ENCODE peak calls at places on chromosomes 4 and X, in six cellular contexts. D, I, K, N, M and H are unnamed samples.
A peak's percentile ranks its signal among the peaks of the same experiment; 100 is the strongest.

GRCh38 chr4:177119693-177120092 is 190.0 kb upstream of the NEIL3 start:
- DNase-seq in K (no peak), I (no peak), M (no peak), D (no peak), N (no peak), H (no peak)

GRCh38 chrX:115894087-115894486 is 276.5 kb upstream of the AGTR2 start:
- DNase-seq in D (no peak), K (no peak), N (no peak), I (peak; percentile 24), M (no peak), H (no peak)

GRCh38 chrX:24391843-24392242 is 31.4 kb downstream of the SUPT20HL1 start:
- DNase-seq in I (no peak), K (no peak), N (no peak), M (no peak), D (no peak), H (no peak)

GRCh38 chrX:129403974-129404669 is 119.2 kb downstream of the SMARCA1 start:
- DNase-seq in M (no peak), K (no peak), D (no peak), N (peak; percentile 5), I (no peak), H (no peak)

GRCh38 chr4:78214078-78214477 is 157.0 kb downstream of the FRAS1 start:
- DNase-seq in I (no peak), D (no peak), K (no peak), M (no peak), N (no peak), H (no peak)

GRCh38 chr4:167868163-167868562 is 224.2 kb upstream of the ANXA10 start:
- DNase-seq in K (no peak), M (no peak), D (no peak), N (no peak), I (no peak), H (no peak)

GRCh38 chr4:187171731-187172339 is 448.2 kb upstream of the FAT1 start:
- DNase-seq in M (no peak), N (no peak), D (no peak), K (no peak), I (no peak), H (no peak)

GRCh38 chr4:113979973-113980615 is 647 bp upstream of the ARSJ start:
- DNase-seq in N (no peak), D (no peak), K (no peak), I (no peak), M (no peak), H (no peak)

GRCh38 chr4:54986095-54986846 is 139.1 kb downstream of the KDR start:
- DNase-seq in N (no peak), I (no peak), M (no peak), K (no peak), D (no peak), H (no peak)

GRCh38 chr4:38306482-38307071 is 346.4 kb downstream of the PTTG2 start:
- DNase-seq in M (no peak), D (no peak), N (no peak), I (no peak), K (no peak), H (no peak)

GRCh38 chrX:19697416-19697815 is 182.1 kb upstream of the MAP3K15 start:
- DNase-seq in K (no peak), M (no peak), D (peak; percentile 33), N (no peak), I (no peak), H (no peak)

GRCh38 chr4:121943941-121944340 is 7.9 kb downstream of the TRPC3 start:
- DNase-seq in K (no peak), N (no peak), D (no peak), M (peak; percentile 25), I (no peak), H (no peak)

GRCh38 chr4:57305836-57306235 is 195.7 kb upstream of the IGFBP7 start:
- DNase-seq in K (no peak), N (no peak), M (no peak), D (no peak), I (no peak), H (no peak)

GRCh38 chr4:133320576-133321170 is 171.6 kb downstream of the PCDH10 start:
- DNase-seq in K (no peak), N (no peak), D (peak; percentile 46), M (peak; percentile 6), I (no peak), H (no peak)

GRCh38 chr4:133324491-133324890 is 175.4 kb downstream of the PCDH10 start:
- DNase-seq in I (no peak), D (no peak), N (no peak), M (no peak), K (no peak), H (no peak)

GRCh38 chr4:133323670-133324069 is 174.6 kb downstream of the PCDH10 start:
- DNase-seq in D (no peak), K (no peak), N (no peak), I (no peak), M (no peak), H (no peak)
- TF ChIP-seq CTCF in D (no peak), K (no peak), N (no peak), I (no peak), M (no peak), H (no peak)

DNA sequence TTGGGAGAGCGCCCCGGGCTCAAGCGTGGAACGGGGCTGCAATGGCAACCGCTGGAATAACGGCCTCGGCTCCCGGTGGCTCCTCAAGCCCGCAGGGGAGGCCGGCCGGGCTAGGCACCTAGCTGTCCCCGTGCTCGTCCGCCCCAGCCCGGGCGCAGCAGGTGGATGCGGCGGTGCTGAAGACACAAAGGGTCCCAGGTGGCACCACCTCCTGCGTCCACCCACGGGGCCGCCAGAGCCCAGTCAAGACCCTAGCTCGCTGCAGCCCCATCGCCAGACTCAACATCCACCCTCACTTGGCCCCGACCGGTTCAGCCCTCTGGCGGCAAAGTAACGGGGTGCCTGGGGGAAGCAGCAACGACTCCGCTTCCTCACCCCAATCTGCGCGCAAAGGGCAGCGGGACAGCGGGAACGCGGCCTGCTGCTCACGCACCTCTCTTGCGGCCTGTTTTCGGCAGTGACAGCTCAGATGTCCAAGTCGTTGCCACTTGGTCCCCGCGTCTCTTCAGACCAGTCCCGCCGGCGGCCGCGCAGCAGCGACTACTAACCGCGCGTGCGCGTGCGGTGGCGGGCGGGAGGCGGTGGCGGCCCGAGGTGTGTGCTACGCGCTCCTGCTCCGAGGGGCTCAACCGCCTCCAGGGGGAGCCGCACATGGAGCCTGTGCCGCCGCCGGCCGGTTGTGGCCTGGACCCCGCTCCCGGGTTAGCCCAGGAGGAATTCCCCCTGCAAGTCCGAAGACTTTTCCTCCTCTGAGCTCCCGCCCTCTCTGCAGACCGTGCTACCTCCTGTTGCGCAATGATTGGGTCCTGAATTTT is at the start of gene CLGN:
- DNase-seq in D (no peak), N (peak; percentile 69), K (peak; percentile 21), I (peak; percentile 64), M (peak; percentile 89), H (peak; percentile 58)
- TF ChIP-seq CTCF in D (peak; percentile 55), N (no peak), K (no peak), I (no peak), M (peak; percentile 62), H (no peak)

GRCh38 chrX:147832707-147833348 is 78.9 kb upstream of the FMR1 start:
- DNase-seq in D (no peak), N (no peak), K (no peak), I (no peak), M (no peak), H (no peak)

GRCh38 chrX:147838465-147839131 is 73.1 kb upstream of the FMR1 start:
- DNase-seq in D (no peak), I (no peak), K (no peak), N (no peak), M (no peak), H (no peak)
- TF ChIP-seq CTCF in D (peak; percentile 37), I (no peak), K (no peak), N (no peak), M (peak; percentile 62), H (no peak)

DNA sequence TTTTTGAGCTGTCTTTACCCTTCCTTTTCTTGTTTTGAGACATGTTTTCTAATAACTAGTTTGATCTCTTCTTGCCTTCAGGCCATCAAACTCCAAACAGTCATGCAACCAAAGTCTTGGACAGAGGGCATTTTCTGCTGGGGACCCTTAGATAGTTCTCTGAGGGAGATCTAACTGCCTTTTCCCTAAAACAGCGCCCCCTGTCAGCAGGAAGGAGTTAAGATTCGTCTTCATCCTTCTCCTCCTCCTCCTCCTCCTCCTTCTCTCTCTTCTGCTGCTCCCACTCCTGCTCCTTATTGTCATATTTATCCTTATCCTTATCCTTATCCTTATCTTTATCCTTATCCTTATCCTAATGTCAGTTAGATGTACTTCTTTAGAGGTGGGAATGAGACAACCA is 417.2 kb downstream of the TRAM1L1 start:
- DNase-seq in I (no peak), N (no peak), K (no peak), M (no peak), D (no peak), H (no peak)
- TF ChIP-seq CTCF in I (no peak), N (no peak), K (no peak), M (peak; percentile 21), D (no peak), H (no peak)

GRCh38 chrX:43949669-43950068 is 23.5 kb downstream of the NDP start:
- DNase-seq in M (peak; percentile 11), K (no peak), D (no peak), I (no peak), N (no peak), H (no peak)
- TF ChIP-seq CTCF in M (peak; percentile 61), K (peak; percentile 28), D (peak; percentile 49), I (peak; percentile 23), N (no peak), H (no peak)

GRCh38 chr4:80255374-80256095 is 10.9 kb upstream of the FGF5 start:
- DNase-seq in N (no peak), D (peak; percentile 79), M (no peak), K (no peak), I (no peak), H (no peak)

GRCh38 chr4:80253510-80253909 is 13.0 kb upstream of the FGF5 start:
- DNase-seq in N (no peak), M (no peak), D (no peak), I (no peak), K (no peak), H (no peak)

GRCh38 chr4:80254114-80254513 is 12.3 kb upstream of the FGF5 start:
- DNase-seq in I (no peak), K (no peak), N (no peak), D (no peak), M (no peak), H (no peak)

GRCh38 chr4:80252427-80252826 is 14.0 kb upstream of the FGF5 start:
- DNase-seq in M (no peak), I (no peak), K (no peak), N (no peak), D (no peak), H (no peak)

DNA sequence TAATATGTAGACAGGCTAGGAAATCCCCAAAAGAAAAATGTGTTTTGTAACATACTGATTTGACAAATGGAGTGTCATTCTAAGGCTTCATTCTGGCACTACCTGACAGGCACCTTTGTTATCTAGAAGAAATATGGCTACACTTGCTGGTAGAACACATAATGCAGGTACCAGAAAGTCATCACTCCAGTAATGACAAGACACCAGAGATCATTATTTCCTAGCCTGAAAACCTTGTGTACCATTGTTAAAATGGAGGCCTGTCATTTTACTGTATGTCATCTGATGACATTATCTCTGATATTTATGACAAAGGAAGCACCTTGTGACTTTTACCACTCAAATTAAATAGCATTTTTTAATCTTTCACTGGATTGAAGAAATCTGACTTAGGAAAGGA is 13.5 kb upstream of the FGF5 start:
- DNase-seq in M (no peak), I (no peak), D (no peak), N (no peak), K (no peak), H (no peak)
- TF ChIP-seq CTCF in M (no peak), I (no peak), D (no peak), N (no peak), K (no peak), H (no peak)

GRCh38 chr4:183106839-183107238 is 7.8 kb downstream of the WWC2 start:
- DNase-seq in K (no peak), I (no peak), D (no peak), N (no peak), M (no peak), H (no peak)
- TF ChIP-seq CTCF in K (no peak), I (no peak), D (peak; percentile 63), N (no peak), M (peak; percentile 34), H (no peak)